ENCODE peak calls at places on chromosomes 13 and 19, in seven cellular contexts. F is tibial artery, N is lower leg skin, U is brain microvascular endothelial cell, E is A549, V is GM12865, P is cardiac muscle cell. M is an unnamed sample.

GRCh38 chr13:42055500-42056085 is 7.1 kb downstream of the DGKH start:
- DNase-seq in F (no peak), N (no peak), U (no peak), E (no peak), V (no peak), P (no peak), M (no peak)

GRCh38 chr13:94249512-94249911 is 230.0 kb downstream of the DCT start:
- DNase-seq in F (no peak), N (no peak), U (peak), E (no peak), V (no peak), P (no peak), M (peak)

GRCh38 chr13:47747901-47748300 is 253.2 kb downstream of the SUCLA2 start:
- DNase-seq in F (no peak), N (no peak), U (no peak), E (no peak), V (no peak), P (no peak), M (no peak)

GRCh38 chr13:23743269-23743668 is 145.9 kb downstream of the MIPEP start:
- DNase-seq in F (no peak), N (no peak), U (no peak), E (peak), V (no peak), P (no peak), M (no peak)

GRCh38 chr19:39676004-39676403 is 20.3 kb downstream of the LGALS16 start:
- DNase-seq in F (no peak), N (no peak), U (no peak), E (peak), V (peak), P (no peak), M (no peak)

GRCh38 chr13:50124536-50125305 is 109.5 kb downstream of the KCNRG start:
- DNase-seq in F (peak), N (peak), U (no peak), E (peak), V (peak), P (peak), M (no peak)

GRCh38 chr19:51660975-51661600 is 14.5 kb upstream of the SIGLEC14 start:
- DNase-seq in F (no peak), N (peak), U (peak), E (peak), V (peak), P (peak), M (peak)

GRCh38 chr19:18845961-18846360 is 14.2 kb downstream of the UPF1 start:
- DNase-seq in F (no peak), N (no peak), U (no peak), E (no peak), V (no peak), P (no peak), M (no peak)

GRCh38 chr13:40190656-40191100 is 475.8 kb downstream of the FOXO1 start:
- DNase-seq in F (peak), N (peak), U (peak), E (no peak), V (peak), P (peak), M (peak)

GRCh38 chr13:51269039-51269438 is 46.8 kb downstream of the FAM124A start:
- DNase-seq in F (no peak), N (no peak), U (peak), E (no peak), V (no peak), P (no peak), M (peak)

GRCh38 chr13:46475586-46475991 is 77.4 kb upstream of the LRCH1 start:
- DNase-seq in F (no peak), N (peak), U (peak), E (no peak), V (no peak), P (no peak), M (no peak)

GRCh38 chr19:18290250-18291018 is 9.0 kb upstream of the JUND start:
- DNase-seq in F (peak), N (no peak), U (peak), E (no peak), V (peak), P (no peak), M (no peak)

GRCh38 chr19:54297759-54298305 is 15.1 kb downstream of the LILRA5 start:
- DNase-seq in F (no peak), N (no peak), U (no peak), E (peak), V (no peak), P (no peak), M (no peak)

GRCh38 chr13:75787249-75787940 is 151.3 kb downstream of the LMO7 start:
- DNase-seq in F (no peak), N (no peak), U (peak), E (peak), V (no peak), P (no peak), M (peak)

GRCh38 chr13:27556109-27556508 is 64.2 kb downstream of the LNX2 start:
- DNase-seq in F (peak), N (no peak), U (peak), E (peak), V (no peak), P (no peak), M (no peak)

GRCh38 chr13:111322916-111323331 is 2.5 kb downstream of the TEX29 start:
- DNase-seq in F (peak), N (no peak), U (no peak), E (no peak), V (no peak), P (no peak), M (no peak)

GRCh38 chr13:80196756-80197155 is 144.2 kb downstream of the SPRY2 start:
- DNase-seq in F (no peak), N (no peak), U (peak), E (no peak), V (no peak), P (no peak), M (no peak)

GRCh38 chr19:1221141-1221903 is 15.7 kb downstream of the STK11 start:
- DNase-seq in F (peak), N (no peak), U (no peak), E (peak), V (no peak), P (no peak), M (no peak)

GRCh38 chr19:6708346-6708745 is 12.1 kb downstream of the C3 start:
- DNase-seq in F (no peak), N (no peak), U (no peak), E (no peak), V (no peak), P (no peak), M (no peak)

GRCh38 chr13:45799451-45799850 is 52.1 kb downstream of the SIAH3 start:
- DNase-seq in F (no peak), N (no peak), U (no peak), E (no peak), V (no peak), P (no peak), M (no peak)

GRCh38 chr13:40164137-40164536 is 502.3 kb downstream of the FOXO1 start:
- DNase-seq in F (no peak), N (no peak), U (no peak), E (peak), V (no peak), P (no peak), M (no peak)

GRCh38 chr19:29675120-29675649 is 9.9 kb downstream of the PLEKHF1 start:
- DNase-seq in F (peak), N (no peak), U (no peak), E (no peak), V (no peak), P (no peak), M (no peak)

GRCh38 chr13:49399801-49400472 is 43.9 kb downstream of the CAB39L start:
- DNase-seq in F (no peak), N (no peak), U (no peak), E (no peak), V (no peak), P (no peak), M (no peak)

GRCh38 chr13:61728468-61728867 is 312.8 kb upstream of the PCDH20 start:
- DNase-seq in F (no peak), N (no peak), U (no peak), E (no peak), V (no peak), P (peak), M (no peak)

GRCh38 chr13:92224825-92225224 is 826.4 kb downstream of the GPC5 start:
- DNase-seq in F (no peak), N (no peak), U (no peak), E (no peak), V (no peak), P (no peak), M (no peak)

GRCh38 chr19:8611890-8612806 is 1.6 kb upstream of the ADAMTS10 start:
- DNase-seq in F (peak), N (peak), U (peak), E (peak), V (no peak), P (no peak), M (no peak)

GRCh38 chr13:21242236-21242635 is 65.8 kb downstream of the MRPL57 start:
- DNase-seq in F (no peak), N (no peak), U (no peak), E (no peak), V (no peak), P (peak), M (no peak)

GRCh38 chr19:41569481-41570150 is 6.3 kb upstream of the CEACAM21 start:
- DNase-seq in F (no peak), N (no peak), U (no peak), E (no peak), V (no peak), P (no peak), M (no peak)

GRCh38 chr13:73533111-73533510 is 474.3 kb downstream of the KLF5 start:
- DNase-seq in F (no peak), N (no peak), U (no peak), E (no peak), V (no peak), P (no peak), M (no peak)

GRCh38 chr13:70310720-70311119 is 202.5 kb upstream of the KLHL1 start:
- DNase-seq in F (no peak), N (no peak), U (peak), E (peak), V (peak), P (peak), M (no peak)

GRCh38 chr19:33408538-33408937 is 35.0 kb downstream of the CEBPG start:
- DNase-seq in F (no peak), N (no peak), U (no peak), E (no peak), V (no peak), P (no peak), M (no peak)

GRCh38 chr13:50941146-50941545 is 31.6 kb downstream of the RNASEH2B start:
- DNase-seq in F (no peak), N (no peak), U (no peak), E (no peak), V (no peak), P (no peak), M (no peak)

GRCh38 chr13:99086869-99087129 is 108.9 kb upstream of the DOCK9 start:
- DNase-seq in F (peak), N (no peak), U (no peak), E (no peak), V (no peak), P (no peak), M (no peak)

GRCh38 chr13:76975863-76976262 is 16.0 kb upstream of the CLN5 start:
- DNase-seq in F (no peak), N (no peak), U (no peak), E (no peak), V (no peak), P (no peak), M (no peak)
- H3K4me3 ChIP-seq in F (no peak), N (no peak), U (no peak), E (no peak), V (no peak), P (no peak), M (no peak)

GRCh38 chr19:4375620-4376228 is 24.6 kb downstream of the SH3GL1 start:
- DNase-seq in F (peak), N (no peak), U (peak), E (peak), V (peak), P (no peak), M (peak)
- TF ChIP-seq CTCF in F (peak), N (no peak), U (peak), E (no peak), V (peak), P (peak), M (peak)

GRCh38 chr13:33251131-33251629 is 34.4 kb downstream of the STARD13 start:
- DNase-seq in F (no peak), N (no peak), U (peak), E (no peak), V (peak), P (no peak), M (peak)
- H3K4me3 ChIP-seq in F (no peak), N (no peak), U (no peak), E (no peak), V (peak), P (no peak), M (no peak)

DNA sequence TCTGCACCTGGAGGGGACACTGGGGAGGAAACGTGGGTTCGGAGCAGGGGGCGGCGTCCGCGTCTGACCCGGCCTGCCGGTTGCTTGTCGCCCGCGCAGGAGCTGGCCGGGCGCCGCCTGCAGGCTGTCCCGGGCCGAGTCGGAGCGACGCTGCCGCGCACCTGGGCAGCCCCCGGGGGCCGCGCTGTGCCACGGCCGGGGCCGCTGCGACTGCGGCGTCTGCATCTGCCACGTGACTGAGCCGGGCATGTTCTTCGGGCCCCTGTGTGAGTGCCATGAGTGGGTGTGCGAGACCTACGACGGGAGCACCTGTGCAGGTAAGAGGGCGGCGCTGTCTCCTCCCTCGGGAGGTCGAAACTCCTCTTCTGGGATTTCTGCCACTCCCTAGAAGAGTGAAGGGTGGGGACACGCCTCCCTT is 1.3 kb downstream of the ITGBL1 start:
- DNase-seq in F (peak), N (no peak), U (no peak), E (no peak), V (peak), P (no peak), M (no peak)
- TF ChIP-seq CTCF in F (peak), N (no peak), U (no peak), E (no peak), V (peak), P (peak), M (peak)

DNA sequence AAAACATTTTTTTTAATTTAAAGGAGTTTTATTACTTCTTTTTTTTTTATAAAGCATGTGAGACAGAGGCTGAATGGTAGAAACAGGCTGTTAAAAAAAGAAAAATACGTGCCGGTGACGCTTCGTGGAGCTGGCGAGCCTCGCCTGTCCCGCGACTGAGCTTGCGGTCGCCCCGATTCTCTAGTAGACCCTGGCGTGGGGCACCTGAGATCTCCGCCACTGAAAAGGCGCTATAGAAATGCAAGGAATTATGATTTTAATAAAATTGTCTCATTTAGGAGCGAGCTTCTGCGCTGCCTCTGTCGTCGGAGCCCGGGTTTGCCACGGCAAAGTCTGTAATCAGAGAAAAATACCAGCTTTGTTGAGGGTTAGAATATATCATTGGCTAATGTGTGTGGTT is 18.4 kb downstream of the NFIX start:
- DNase-seq in F (no peak), N (no peak), U (no peak), E (no peak), V (no peak), P (no peak), M (no peak)
- H3K4me3 ChIP-seq in F (peak), N (no peak), U (peak), E (no peak), V (no peak), P (no peak), M (no peak)

DNA sequence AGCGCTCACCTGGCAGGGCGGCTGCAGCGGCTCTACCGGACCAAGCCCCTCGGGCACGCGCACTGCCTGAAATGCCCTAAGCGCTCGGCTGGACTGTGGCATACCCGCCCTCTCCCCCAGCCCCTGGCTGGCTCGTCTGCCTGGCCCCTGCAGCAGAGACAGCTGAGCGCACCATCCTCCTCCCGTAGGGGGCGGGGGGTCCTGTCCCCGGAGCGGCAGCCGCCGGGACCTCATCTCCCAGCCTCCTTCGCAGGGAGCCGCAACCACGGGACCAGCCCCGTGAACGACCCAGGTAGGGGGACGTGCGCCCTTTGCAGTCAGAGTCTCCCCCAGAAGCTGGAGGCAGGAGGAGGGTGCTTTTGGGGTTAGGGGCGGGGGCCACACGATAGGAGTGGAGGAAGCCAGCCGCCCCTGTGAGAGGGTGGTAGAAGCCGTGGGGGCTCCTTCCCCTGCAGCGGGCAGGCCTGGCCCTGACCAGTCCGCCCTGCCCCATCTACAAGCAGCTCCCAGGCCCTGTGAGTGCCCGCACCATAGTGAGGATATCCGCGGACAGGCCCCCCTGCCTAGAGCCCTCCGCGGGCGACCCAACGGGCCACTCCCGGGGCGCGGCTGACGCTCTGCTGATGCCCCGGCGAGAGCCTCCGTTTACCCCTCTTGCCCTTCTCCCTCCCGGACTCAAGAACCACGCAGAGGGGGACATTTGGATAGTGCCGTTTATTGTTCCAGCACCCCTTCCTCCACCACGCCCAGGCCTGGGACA is 34.2 kb downstream of the ZNF787 start:
- DNase-seq in F (no peak), N (no peak), U (no peak), E (no peak), V (no peak), P (no peak), M (no peak)
- TF ChIP-seq CTCF in F (no peak), N (no peak), U (no peak), E (no peak), V (no peak), P (no peak), M (no peak)

DNA sequence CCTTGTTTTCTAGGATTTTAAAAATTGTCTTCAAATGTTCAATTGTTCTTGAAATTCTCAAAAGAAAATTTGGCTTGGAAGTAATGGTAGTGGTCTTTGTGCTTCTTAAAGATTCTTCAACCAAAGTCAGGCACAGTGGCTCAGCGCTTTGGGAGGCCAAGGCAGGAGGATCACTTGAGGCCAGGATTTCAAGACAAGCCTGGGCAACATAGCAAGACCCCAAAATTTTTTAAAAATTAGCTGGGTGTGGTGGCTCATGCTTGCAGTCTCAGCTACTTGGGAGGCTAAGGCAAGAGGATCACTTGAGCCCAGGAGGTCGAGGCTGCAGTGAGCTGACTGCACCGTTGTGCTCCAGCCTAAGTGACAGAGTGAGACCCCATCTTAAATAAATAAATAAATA is 153.5 kb upstream of the ZNF507 start:
- DNase-seq in F (peak), N (peak), U (no peak), E (no peak), V (no peak), P (no peak), M (no peak)
- H3K4me3 ChIP-seq in F (no peak), N (no peak), U (no peak), E (no peak), V (no peak), P (no peak), M (no peak)